ENCODE peak calls at places on chromosomes 3 and 15, in nine cellular contexts. T is nephron progenitor cell, E is AG09309, Q is AG04450, A is Peyer's patch, C is type B pancreatic cell, P is tibial nerve, X is WTC11, V is stomach. R is an unnamed sample.
A peak's percentile ranks its signal among the peaks of the same experiment; 100 is the strongest.

GRCh38 chr3:153553605-153553945 is 391.5 kb downstream of the RAP2B start:
- DNase-seq in A (no peak), X (no peak), V (no peak), T (no peak), P (no peak), C (no peak), Q (no peak), E (no peak), R (no peak)

GRCh38 chr3:33315826-33316225 is 38.6 kb downstream of the FBXL2 start:
- DNase-seq in T (no peak), E (peak; percentile 24), P (no peak), Q (no peak), X (no peak), V (no peak), C (no peak), A (no peak), R (no peak)

GRCh38 chr3:13598926-13599886 is 50.3 kb downstream of the FBLN2 start:
- DNase-seq in P (no peak), C (no peak), E (no peak), X (no peak), Q (no peak), A (no peak), T (no peak), V (no peak), R (no peak)

GRCh38 chr3:72313308-72313707 is 528.4 kb upstream of the PROK2 start:
- DNase-seq in V (no peak), E (no peak), C (no peak), A (no peak), P (no peak), T (no peak), Q (no peak), X (no peak), R (no peak)

GRCh38 chr3:146781059-146781458 is 175.9 kb upstream of the PLSCR5 start:
- DNase-seq in V (no peak), A (no peak), P (no peak), Q (no peak), T (no peak), X (no peak), C (no peak), E (no peak), R (no peak)

GRCh38 chr3:188728371-188728896 is 443.3 kb upstream of the TPRG1 start:
- DNase-seq in T (no peak), V (no peak), A (no peak), X (no peak), P (no peak), E (no peak), C (no peak), Q (no peak), R (no peak)

GRCh38 chr15:70789213-70789612 is 25.9 kb upstream of the UACA start:
- DNase-seq in E (no peak), Q (no peak), V (no peak), P (no peak), X (no peak), T (no peak), A (no peak), C (no peak), R (no peak)

GRCh38 chr3:149330609-149331008 is 2.8 kb downstream of the TM4SF18 start:
- DNase-seq in Q (no peak), C (no peak), A (no peak), X (no peak), V (no peak), T (no peak), P (no peak), E (no peak), R (no peak)

GRCh38 chr3:171407746-171408145 is 52.5 kb downstream of the TNIK start:
- DNase-seq in A (no peak), P (no peak), C (no peak), X (no peak), E (peak; percentile 41), T (no peak), Q (no peak), V (no peak), R (no peak)

GRCh38 chr15:77087213-77087612 is 16.3 kb upstream of the TSPAN3 start:
- DNase-seq in E (no peak), C (no peak), P (no peak), X (no peak), A (no peak), V (no peak), Q (no peak), T (no peak), R (no peak)

GRCh38 chr3:148240351-148240750 is 457.4 kb upstream of the AGTR1 start:
- DNase-seq in A (no peak), E (no peak), X (no peak), C (no peak), P (no peak), T (no peak), V (no peak), Q (no peak), R (no peak)

GRCh38 chr3:24690777-24691176 is 196.1 kb upstream of the THRB start:
- DNase-seq in Q (no peak), X (no peak), T (no peak), E (no peak), C (no peak), V (no peak), P (no peak), A (no peak), R (no peak)

GRCh38 chr3:6447166-6447801 is 413.6 kb upstream of the GRM7 start:
- DNase-seq in T (no peak), P (no peak), Q (no peak), E (no peak), C (no peak), X (no peak), A (no peak), V (no peak), R (no peak)

GRCh38 chr3:2727566-2728318 is 382.4 kb downstream of the IL5RA start:
- DNase-seq in A (no peak), C (no peak), T (no peak), V (no peak), P (no peak), E (no peak), Q (no peak), X (no peak), R (no peak)

GRCh38 chr3:16444344-16444743 is 69.2 kb downstream of the RFTN1 start:
- DNase-seq in C (no peak), E (no peak), V (no peak), X (no peak), Q (no peak), T (no peak), A (no peak), P (no peak), R (no peak)

GRCh38 chr3:13839253-13839652 is 40.6 kb downstream of the WNT7A start:
- DNase-seq in P (no peak), X (no peak), T (no peak), V (no peak), C (no peak), A (no peak), Q (no peak), E (no peak), R (no peak)

GRCh38 chr3:36814776-36815175 is 50.4 kb upstream of the DCLK3 start:
- DNase-seq in V (no peak), T (no peak), X (no peak), Q (no peak), A (no peak), C (no peak), P (no peak), E (no peak), R (no peak)
- TF ChIP-seq CTCF in V (no peak), T (peak; percentile 13), X (peak; percentile 31), Q (peak; percentile 42), A (no peak), C (peak; percentile 59), P (no peak), E (peak; percentile 28), R (no peak)

GRCh38 chr3:140580746-140581145 is 97.1 kb upstream of the TRIM42 start:
- DNase-seq in V (no peak), T (no peak), Q (no peak), X (no peak), A (no peak), P (no peak), E (no peak), C (no peak), R (no peak)

GRCh38 chr3:140576444-140576843 is 101.4 kb upstream of the TRIM42 start:
- DNase-seq in X (no peak), E (no peak), A (no peak), Q (no peak), C (no peak), P (no peak), T (no peak), V (no peak), R (no peak)

GRCh38 chr3:140577911-140578310 is 100.0 kb upstream of the TRIM42 start:
- DNase-seq in C (no peak), T (no peak), A (no peak), E (no peak), V (no peak), P (no peak), X (no peak), Q (no peak), R (no peak)

GRCh38 chr3:140584549-140584948 is 93.3 kb upstream of the TRIM42 start:
- DNase-seq in Q (no peak), E (no peak), A (no peak), X (no peak), V (no peak), T (no peak), P (no peak), C (no peak), R (no peak)

DNA sequence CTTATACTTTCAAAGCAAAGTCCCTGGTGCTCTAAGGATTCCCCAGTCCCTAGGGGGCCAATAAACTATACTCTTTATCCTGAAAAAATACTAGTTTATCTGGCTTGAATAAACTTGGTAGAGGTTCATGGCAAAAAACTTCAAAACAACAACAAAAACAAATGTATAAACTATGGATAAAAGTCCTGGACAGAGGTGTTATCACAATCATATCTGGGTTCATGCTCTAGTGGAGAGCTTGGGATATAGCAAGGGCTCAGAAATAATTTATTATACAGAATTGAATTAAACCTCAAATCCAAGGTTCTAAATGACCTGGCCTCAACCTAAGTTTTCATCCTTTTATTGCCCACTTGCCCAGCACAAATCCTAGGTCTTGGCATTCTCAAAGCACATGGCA is 98.6 kb upstream of the TRIM42 start:
- DNase-seq in E (no peak), T (no peak), Q (no peak), P (no peak), V (no peak), A (no peak), C (no peak), X (no peak), R (no peak)
- TF ChIP-seq CTCF in E (no peak), T (no peak), Q (no peak), P (no peak), V (no peak), A (no peak), C (peak; percentile 55), X (no peak), R (no peak)

GRCh38 chr3:27464646-27465045 is 19.5 kb downstream of the SLC4A7 start:
- DNase-seq in C (no peak), V (no peak), X (no peak), E (no peak), T (no peak), A (no peak), Q (no peak), P (no peak), R (no peak)
- TF ChIP-seq CTCF in C (no peak), V (no peak), X (no peak), E (no peak), T (no peak), A (no peak), Q (no peak), P (no peak), R (no peak)

DNA sequence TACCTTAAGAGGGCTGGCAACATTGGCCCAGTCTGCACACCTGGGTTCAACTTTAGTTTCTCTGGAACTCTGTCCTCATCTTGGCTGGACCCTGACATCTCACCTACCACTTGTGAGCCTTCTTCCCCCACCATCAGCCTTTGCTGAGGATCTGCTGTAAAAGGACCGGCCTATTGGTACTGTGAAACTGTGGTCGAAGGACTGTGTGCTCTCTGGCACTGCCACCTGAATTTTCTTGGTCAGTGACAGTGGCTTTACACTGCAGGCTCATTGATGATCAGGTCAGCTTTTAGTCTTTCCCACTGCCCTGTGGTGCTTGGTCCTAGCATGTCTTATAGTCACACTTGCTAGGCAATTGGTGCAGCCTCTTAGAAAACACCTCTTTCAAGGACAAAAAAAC is 86.9 kb downstream of the PEX5L start:
- DNase-seq in V (no peak), P (no peak), Q (no peak), X (no peak), A (no peak), E (no peak), C (no peak), T (no peak), R (no peak)
- TF ChIP-seq CTCF in V (no peak), P (no peak), Q (no peak), X (no peak), A (no peak), E (no peak), C (no peak), T (no peak), R (no peak)

R was measured in activated B cell treated with CpG ODN at 0.5 μM for 24 hours.